ENCODE peak calls at places on chromosome 6, in nine cellular contexts. One of them, this sample, is unnamed. For H3K36me3, the result is how much of the 10 kb centered on the place peaks cover.

GRCh38 chr6:100078509-100078908 is 84.5 kb upstream of the MCHR2 start:
- DNase-seq in naive thymus-derived CD4-positive, alpha-beta T cell: no peak
- DNase-seq in CD8-positive, alpha-beta T cell: no peak
- DNase-seq in PC-9: no peak
- DNase-seq in body of pancreas: no peak
- DNase-seq in CD8-positive, alpha-beta memory T cell: no peak
- DNase-seq in IMR-90: peak
- DNase-seq in heart right ventricle: no peak
- DNase-seq in upper lobe of right lung: no peak
- DNase-seq in this sample: peak

GRCh38 chr6:125718109-125718508 is 31.3 kb upstream of the HEY2 start:
- DNase-seq in heart right ventricle: no peak
- DNase-seq in body of pancreas: no peak
- DNase-seq in IMR-90: no peak
- DNase-seq in PC-9: peak
- DNase-seq in CD8-positive, alpha-beta memory T cell: no peak
- DNase-seq in upper lobe of right lung: no peak
- DNase-seq in CD8-positive, alpha-beta T cell: no peak
- DNase-seq in naive thymus-derived CD4-positive, alpha-beta T cell: no peak
- DNase-seq in this sample: no peak

GRCh38 chr6:18260448-18261106 is 3.8 kb downstream of the DEK start:
- DNase-seq in upper lobe of right lung: no peak
- DNase-seq in PC-9: peak
- DNase-seq in naive thymus-derived CD4-positive, alpha-beta T cell: no peak
- DNase-seq in body of pancreas: no peak
- DNase-seq in heart right ventricle: no peak
- DNase-seq in CD8-positive, alpha-beta T cell: no peak
- DNase-seq in IMR-90: peak
- DNase-seq in CD8-positive, alpha-beta memory T cell: peak
- DNase-seq in this sample: peak

GRCh38 chr6:110951986-110952794 is 6.3 kb upstream of the GTF3C6 start:
- DNase-seq in PC-9: peak
- DNase-seq in naive thymus-derived CD4-positive, alpha-beta T cell: no peak
- DNase-seq in body of pancreas: no peak
- DNase-seq in heart right ventricle: no peak
- DNase-seq in CD8-positive, alpha-beta T cell: no peak
- DNase-seq in CD8-positive, alpha-beta memory T cell: no peak
- DNase-seq in IMR-90: peak
- DNase-seq in upper lobe of right lung: no peak
- DNase-seq in this sample: peak

GRCh38 chr6:36821581-36822335 is 17.5 kb downstream of the CPNE5 start:
- DNase-seq in body of pancreas: no peak
- DNase-seq in upper lobe of right lung: no peak
- DNase-seq in CD8-positive, alpha-beta memory T cell: no peak
- DNase-seq in CD8-positive, alpha-beta T cell: no peak
- DNase-seq in IMR-90: no peak
- DNase-seq in heart right ventricle: no peak
- DNase-seq in naive thymus-derived CD4-positive, alpha-beta T cell: no peak
- DNase-seq in PC-9: no peak
- DNase-seq in this sample: no peak

GRCh38 chr6:18491303-18492090 is 104.3 kb downstream of the RNF144B start:
- DNase-seq in CD8-positive, alpha-beta memory T cell: no peak
- DNase-seq in PC-9: peak
- DNase-seq in IMR-90: no peak
- DNase-seq in upper lobe of right lung: no peak
- DNase-seq in CD8-positive, alpha-beta T cell: no peak
- DNase-seq in heart right ventricle: no peak
- DNase-seq in body of pancreas: no peak
- DNase-seq in naive thymus-derived CD4-positive, alpha-beta T cell: no peak
- DNase-seq in this sample: peak

GRCh38 chr6:170057961-170058877 is 232.7 kb downstream of the DLL1 start:
- DNase-seq in body of pancreas: peak
- DNase-seq in CD8-positive, alpha-beta memory T cell: no peak
- DNase-seq in heart right ventricle: no peak
- DNase-seq in CD8-positive, alpha-beta T cell: no peak
- DNase-seq in IMR-90: no peak
- DNase-seq in naive thymus-derived CD4-positive, alpha-beta T cell: no peak
- DNase-seq in PC-9: no peak
- DNase-seq in upper lobe of right lung: peak
- DNase-seq in this sample: no peak

GRCh38 chr6:27951040-27951439 is 6.0 kb upstream of the OR2B6 start:
- DNase-seq in IMR-90: no peak
- DNase-seq in PC-9: no peak
- DNase-seq in upper lobe of right lung: no peak
- DNase-seq in CD8-positive, alpha-beta T cell: no peak
- DNase-seq in body of pancreas: no peak
- DNase-seq in naive thymus-derived CD4-positive, alpha-beta T cell: no peak
- DNase-seq in heart right ventricle: no peak
- DNase-seq in CD8-positive, alpha-beta memory T cell: no peak
- DNase-seq in this sample: no peak

GRCh38 chr6:138772596-138773176 is 883 bp upstream of the CCDC28A start:
- DNase-seq in CD8-positive, alpha-beta T cell: no peak
- DNase-seq in naive thymus-derived CD4-positive, alpha-beta T cell: no peak
- DNase-seq in body of pancreas: no peak
- DNase-seq in heart right ventricle: no peak
- DNase-seq in PC-9: no peak
- DNase-seq in upper lobe of right lung: no peak
- DNase-seq in IMR-90: no peak
- DNase-seq in CD8-positive, alpha-beta memory T cell: no peak
- DNase-seq in this sample: no peak

GRCh38 chr6:37525460-37526357 is 26.0 kb upstream of the CCDC167 start:
- DNase-seq in IMR-90: peak
- DNase-seq in naive thymus-derived CD4-positive, alpha-beta T cell: no peak
- DNase-seq in CD8-positive, alpha-beta T cell: no peak
- DNase-seq in CD8-positive, alpha-beta memory T cell: no peak
- DNase-seq in body of pancreas: no peak
- DNase-seq in PC-9: no peak
- DNase-seq in heart right ventricle: no peak
- DNase-seq in upper lobe of right lung: no peak
- DNase-seq in this sample: no peak

GRCh38 chr6:146433881-146434741 is 109.5 kb upstream of the RAB32 start:
- DNase-seq in heart right ventricle: no peak
- DNase-seq in naive thymus-derived CD4-positive, alpha-beta T cell: no peak
- DNase-seq in CD8-positive, alpha-beta T cell: no peak
- DNase-seq in body of pancreas: peak
- DNase-seq in PC-9: no peak
- DNase-seq in upper lobe of right lung: peak
- DNase-seq in CD8-positive, alpha-beta memory T cell: no peak
- DNase-seq in IMR-90: no peak
- DNase-seq in this sample: no peak

GRCh38 chr6:11806561-11807317 is 28.1 kb upstream of the ADTRP start:
- DNase-seq in heart right ventricle: no peak
- DNase-seq in naive thymus-derived CD4-positive, alpha-beta T cell: no peak
- DNase-seq in IMR-90: no peak
- DNase-seq in CD8-positive, alpha-beta memory T cell: no peak
- DNase-seq in PC-9: no peak
- DNase-seq in body of pancreas: no peak
- DNase-seq in CD8-positive, alpha-beta T cell: no peak
- DNase-seq in upper lobe of right lung: no peak
- DNase-seq in this sample: no peak

GRCh38 chr6:112296122-112296521 is 41.8 kb upstream of the LAMA4 start:
- DNase-seq in naive thymus-derived CD4-positive, alpha-beta T cell: no peak
- DNase-seq in body of pancreas: no peak
- DNase-seq in CD8-positive, alpha-beta T cell: no peak
- DNase-seq in CD8-positive, alpha-beta memory T cell: no peak
- DNase-seq in upper lobe of right lung: no peak
- DNase-seq in heart right ventricle: no peak
- DNase-seq in IMR-90: peak
- DNase-seq in PC-9: peak
- DNase-seq in this sample: peak

GRCh38 chr6:125377621-125378020 is 75.9 kb upstream of the HDDC2 start:
- DNase-seq in CD8-positive, alpha-beta T cell: no peak
- DNase-seq in upper lobe of right lung: no peak
- DNase-seq in CD8-positive, alpha-beta memory T cell: no peak
- DNase-seq in PC-9: no peak
- DNase-seq in body of pancreas: no peak
- DNase-seq in naive thymus-derived CD4-positive, alpha-beta T cell: no peak
- DNase-seq in IMR-90: peak
- DNase-seq in heart right ventricle: no peak
- DNase-seq in this sample: peak

GRCh38 chr6:16292432-16292831 is 54.0 kb downstream of the GMPR start:
- DNase-seq in naive thymus-derived CD4-positive, alpha-beta T cell: no peak
- DNase-seq in upper lobe of right lung: no peak
- DNase-seq in heart right ventricle: no peak
- DNase-seq in CD8-positive, alpha-beta memory T cell: no peak
- DNase-seq in IMR-90: no peak
- DNase-seq in body of pancreas: no peak
- DNase-seq in CD8-positive, alpha-beta T cell: no peak
- DNase-seq in PC-9: no peak
- DNase-seq in this sample: no peak
- H3K36me3 ChIP-seq in naive thymus-derived CD4-positive, alpha-beta T cell: under half
- H3K36me3 ChIP-seq in upper lobe of right lung: under half
- H3K36me3 ChIP-seq in heart right ventricle: under half
- H3K36me3 ChIP-seq in CD8-positive, alpha-beta memory T cell: under half
- H3K36me3 ChIP-seq in IMR-90: under half
- H3K36me3 ChIP-seq in body of pancreas: under half
- H3K36me3 ChIP-seq in CD8-positive, alpha-beta T cell: under half
- H3K36me3 ChIP-seq in PC-9: under half
- H3K36me3 ChIP-seq in this sample: under half

GRCh38 chr6:106547556-106547955 is 81.7 kb downstream of the RTN4IP1 start:
- DNase-seq in PC-9: no peak
- DNase-seq in CD8-positive, alpha-beta T cell: no peak
- DNase-seq in naive thymus-derived CD4-positive, alpha-beta T cell: no peak
- DNase-seq in body of pancreas: no peak
- DNase-seq in IMR-90: no peak
- DNase-seq in CD8-positive, alpha-beta memory T cell: no peak
- DNase-seq in upper lobe of right lung: no peak
- DNase-seq in heart right ventricle: no peak
- DNase-seq in this sample: no peak

GRCh38 chr6:106549521-106549920 is 79.8 kb downstream of the RTN4IP1 start:
- DNase-seq in CD8-positive, alpha-beta T cell: no peak
- DNase-seq in PC-9: no peak
- DNase-seq in upper lobe of right lung: no peak
- DNase-seq in body of pancreas: no peak
- DNase-seq in IMR-90: no peak
- DNase-seq in heart right ventricle: no peak
- DNase-seq in naive thymus-derived CD4-positive, alpha-beta T cell: no peak
- DNase-seq in CD8-positive, alpha-beta memory T cell: no peak
- DNase-seq in this sample: no peak

GRCh38 chr6:106546322-106547052 is 82.8 kb downstream of the RTN4IP1 start:
- DNase-seq in IMR-90: peak
- DNase-seq in CD8-positive, alpha-beta T cell: no peak
- DNase-seq in PC-9: peak
- DNase-seq in heart right ventricle: no peak
- DNase-seq in naive thymus-derived CD4-positive, alpha-beta T cell: no peak
- DNase-seq in body of pancreas: no peak
- DNase-seq in CD8-positive, alpha-beta memory T cell: no peak
- DNase-seq in upper lobe of right lung: no peak
- DNase-seq in this sample: no peak

GRCh38 chr6:106547961-106548453 is 81.3 kb downstream of the RTN4IP1 start:
- DNase-seq in upper lobe of right lung: no peak
- DNase-seq in naive thymus-derived CD4-positive, alpha-beta T cell: no peak
- DNase-seq in IMR-90: peak
- DNase-seq in heart right ventricle: no peak
- DNase-seq in PC-9: no peak
- DNase-seq in CD8-positive, alpha-beta T cell: peak
- DNase-seq in CD8-positive, alpha-beta memory T cell: no peak
- DNase-seq in body of pancreas: no peak
- DNase-seq in this sample: peak

GRCh38 chr6:106547053-106547414 is 82.3 kb downstream of the RTN4IP1 start:
- DNase-seq in upper lobe of right lung: no peak
- DNase-seq in CD8-positive, alpha-beta memory T cell: no peak
- DNase-seq in body of pancreas: no peak
- DNase-seq in naive thymus-derived CD4-positive, alpha-beta T cell: no peak
- DNase-seq in CD8-positive, alpha-beta T cell: no peak
- DNase-seq in PC-9: peak
- DNase-seq in heart right ventricle: no peak
- DNase-seq in IMR-90: no peak
- DNase-seq in this sample: peak
- H3K27ac ChIP-seq in upper lobe of right lung: peak
- H3K27ac ChIP-seq in CD8-positive, alpha-beta memory T cell: no peak
- H3K27ac ChIP-seq in body of pancreas: peak
- H3K27ac ChIP-seq in naive thymus-derived CD4-positive, alpha-beta T cell: no peak
- H3K27ac ChIP-seq in CD8-positive, alpha-beta T cell: no peak
- H3K27ac ChIP-seq in PC-9: peak
- H3K27ac ChIP-seq in heart right ventricle: peak
- H3K27ac ChIP-seq in IMR-90: peak
- H3K27ac ChIP-seq in this sample: peak

GRCh38 chr6:15411766-15412165 is 165.9 kb downstream of the JARID2 start:
- DNase-seq in upper lobe of right lung: no peak
- DNase-seq in PC-9: no peak
- DNase-seq in CD8-positive, alpha-beta memory T cell: no peak
- DNase-seq in CD8-positive, alpha-beta T cell: no peak
- DNase-seq in naive thymus-derived CD4-positive, alpha-beta T cell: no peak
- DNase-seq in IMR-90: no peak
- DNase-seq in body of pancreas: no peak
- DNase-seq in heart right ventricle: no peak
- DNase-seq in this sample: no peak

GRCh38 chr6:15409301-15410125 is 163.6 kb downstream of the JARID2 start:
- DNase-seq in upper lobe of right lung: no peak
- DNase-seq in IMR-90: no peak
- DNase-seq in heart right ventricle: no peak
- DNase-seq in body of pancreas: no peak
- DNase-seq in PC-9: peak
- DNase-seq in CD8-positive, alpha-beta T cell: no peak
- DNase-seq in naive thymus-derived CD4-positive, alpha-beta T cell: no peak
- DNase-seq in CD8-positive, alpha-beta memory T cell: no peak
- DNase-seq in this sample: no peak

GRCh38 chr6:15410126-15410391 is 164.2 kb downstream of the JARID2 start:
- DNase-seq in naive thymus-derived CD4-positive, alpha-beta T cell: no peak
- DNase-seq in IMR-90: no peak
- DNase-seq in upper lobe of right lung: no peak
- DNase-seq in heart right ventricle: no peak
- DNase-seq in CD8-positive, alpha-beta T cell: no peak
- DNase-seq in CD8-positive, alpha-beta memory T cell: no peak
- DNase-seq in PC-9: no peak
- DNase-seq in body of pancreas: no peak
- DNase-seq in this sample: no peak

GRCh38 chr6:15408758-15409157 is 162.9 kb downstream of the JARID2 start:
- DNase-seq in CD8-positive, alpha-beta memory T cell: no peak
- DNase-seq in naive thymus-derived CD4-positive, alpha-beta T cell: no peak
- DNase-seq in IMR-90: no peak
- DNase-seq in heart right ventricle: no peak
- DNase-seq in upper lobe of right lung: no peak
- DNase-seq in PC-9: no peak
- DNase-seq in CD8-positive, alpha-beta T cell: no peak
- DNase-seq in body of pancreas: no peak
- DNase-seq in this sample: no peak

GRCh38 chr6:15410752-15411151 is 164.9 kb downstream of the JARID2 start:
- DNase-seq in PC-9: no peak
- DNase-seq in upper lobe of right lung: no peak
- DNase-seq in heart right ventricle: no peak
- DNase-seq in IMR-90: no peak
- DNase-seq in CD8-positive, alpha-beta T cell: no peak
- DNase-seq in body of pancreas: no peak
- DNase-seq in naive thymus-derived CD4-positive, alpha-beta T cell: no peak
- DNase-seq in CD8-positive, alpha-beta memory T cell: no peak
- DNase-seq in this sample: no peak
- H3K36me3 ChIP-seq in PC-9: under half
- H3K36me3 ChIP-seq in upper lobe of right lung: under half
- H3K36me3 ChIP-seq in heart right ventricle: under half
- H3K36me3 ChIP-seq in IMR-90: under half
- H3K36me3 ChIP-seq in CD8-positive, alpha-beta T cell: under half
- H3K36me3 ChIP-seq in body of pancreas: under half
- H3K36me3 ChIP-seq in naive thymus-derived CD4-positive, alpha-beta T cell: under half
- H3K36me3 ChIP-seq in CD8-positive, alpha-beta memory T cell: under half
- H3K36me3 ChIP-seq in this sample: under half

DNA sequence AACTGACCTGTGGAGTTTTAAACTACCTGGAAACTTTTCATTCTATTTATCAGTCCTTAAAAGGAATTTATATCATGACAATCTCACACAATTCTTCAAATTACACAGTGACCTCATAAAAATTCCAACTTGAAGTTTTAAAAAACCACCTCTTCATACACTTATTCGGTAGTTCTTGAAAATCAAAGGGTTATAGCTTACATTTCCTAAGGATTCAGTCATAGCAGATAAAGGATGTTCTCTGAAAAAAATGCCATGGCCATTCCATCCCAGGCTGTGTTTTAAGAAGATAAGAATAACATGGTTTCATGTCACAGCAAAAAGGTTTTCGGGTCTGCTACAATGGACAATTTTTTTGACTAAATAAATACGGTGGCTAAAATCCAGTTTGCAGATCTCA is 41.2 kb downstream of the GOPC start:
- DNase-seq in PC-9: no peak
- DNase-seq in naive thymus-derived CD4-positive, alpha-beta T cell: no peak
- DNase-seq in CD8-positive, alpha-beta memory T cell: no peak
- DNase-seq in IMR-90: peak
- DNase-seq in upper lobe of right lung: no peak
- DNase-seq in heart right ventricle: no peak
- DNase-seq in CD8-positive, alpha-beta T cell: no peak
- DNase-seq in body of pancreas: no peak
- DNase-seq in this sample: no peak
- H3K27ac ChIP-seq in PC-9: no peak
- H3K27ac ChIP-seq in naive thymus-derived CD4-positive, alpha-beta T cell: no peak
- H3K27ac ChIP-seq in CD8-positive, alpha-beta memory T cell: no peak
- H3K27ac ChIP-seq in IMR-90: no peak
- H3K27ac ChIP-seq in upper lobe of right lung: no peak
- H3K27ac ChIP-seq in heart right ventricle: no peak
- H3K27ac ChIP-seq in CD8-positive, alpha-beta T cell: no peak
- H3K27ac ChIP-seq in body of pancreas: no peak
- H3K27ac ChIP-seq in this sample: no peak